ENCODE peak calls at places on chromosomes 6 and 20, in seven cellular contexts. G is neural progenitor cell, W is keratinocyte, S is fibroblast of lung, B is HCT116, Y is GM23338, I is mammary epithelial cell. F is an unnamed sample.
A peak's percentile ranks its signal among the peaks of the same experiment; 100 is the strongest.

GRCh38 chr6:163354779-163355431 is 59.6 kb upstream of the QKI start:
- DNase-seq in G (no peak), Y (no peak), W (no peak), B (no peak), I (no peak), S (peak; percentile 72), F (no peak)

GRCh38 chr6:21666788-21667681 is 73.5 kb downstream of the SOX4 start:
- DNase-seq in B (no peak), W (no peak), I (no peak), G (peak; percentile 87), Y (peak; percentile 83), S (peak; percentile 50), F (no peak)

GRCh38 chr20:14525439-14525838 is 188.0 kb upstream of the FLRT3 start:
- DNase-seq in S (no peak), G (no peak), B (no peak), W (no peak), Y (no peak), I (no peak), F (no peak)

GRCh38 chr20:34829191-34829590 is 3.7 kb upstream of the NCOA6 start:
- DNase-seq in B (no peak), Y (peak; percentile 60), I (no peak), S (no peak), W (no peak), G (no peak), F (no peak)

GRCh38 chr6:134826889-134827737 is 122.8 kb downstream of the ALDH8A1 start:
- DNase-seq in W (peak; percentile 89), I (peak; percentile 95), G (no peak), B (no peak), S (peak; percentile 100), Y (no peak), F (no peak)

GRCh38 chr20:18625907-18626655 is 38.2 kb downstream of the DTD1 start:
- DNase-seq in B (no peak), I (no peak), W (no peak), S (no peak), Y (no peak), G (no peak), F (peak; percentile 37)

GRCh38 chr6:166678426-166678825 is 51.4 kb upstream of the RPS6KA2 start:
- DNase-seq in Y (no peak), I (no peak), B (peak; percentile 54), S (peak; percentile 82), G (no peak), W (no peak), F (no peak)

GRCh38 chr6:15389759-15390723 is 144.2 kb downstream of the JARID2 start:
- DNase-seq in G (peak; percentile 87), S (peak; percentile 41), I (no peak), W (no peak), B (peak; percentile 7), Y (peak; percentile 80), F (peak; percentile 82)

GRCh38 chr6:42338573-42339218 is 113.0 kb downstream of the TRERF1 start:
- DNase-seq in W (peak; percentile 85), B (peak; percentile 83), I (peak; percentile 96), S (peak; percentile 99), G (no peak), Y (no peak), F (no peak)

GRCh38 chr6:155887431-155887830 is 431.8 kb upstream of the NOX3 start:
- DNase-seq in G (no peak), I (no peak), W (no peak), Y (peak; percentile 51), B (no peak), S (no peak), F (peak; percentile 16)

GRCh38 chr6:118764766-118765165 is 113.4 kb upstream of the CEP85L start:
- DNase-seq in W (no peak), Y (no peak), S (no peak), I (no peak), G (no peak), B (no peak), F (no peak)

GRCh38 chr6:14023855-14024254 is 93.7 kb upstream of the CD83 start:
- DNase-seq in B (no peak), Y (peak; percentile 20), I (no peak), G (no peak), W (no peak), S (no peak), F (no peak)

GRCh38 chr6:72037006-72037405 is 150.7 kb downstream of the RIMS1 start:
- DNase-seq in G (no peak), I (no peak), Y (no peak), B (no peak), W (no peak), S (no peak), F (no peak)

GRCh38 chr6:37665309-37665708 is 32.4 kb downstream of the MDGA1 start:
- DNase-seq in W (no peak), Y (no peak), I (no peak), G (no peak), B (no peak), S (no peak), F (no peak)

GRCh38 chr6:41937472-41937871 is 4.1 kb downstream of the CCND3 start:
- DNase-seq in Y (no peak), B (no peak), G (no peak), W (no peak), S (no peak), I (no peak), F (no peak)

GRCh38 chr6:38168699-38169098 is 349.2 kb downstream of the ZFAND3 start:
- DNase-seq in G (no peak), W (no peak), S (no peak), Y (no peak), B (no peak), I (no peak), F (no peak)

GRCh38 chr6:137904822-137905617 is 38.0 kb downstream of the TNFAIP3 start:
- DNase-seq in G (no peak), I (no peak), B (no peak), Y (no peak), W (no peak), S (peak; percentile 51), F (no peak)

GRCh38 chr20:21513181-21513663 is 642 bp downstream of the NKX2-2 start:
- DNase-seq in S (no peak), I (no peak), W (no peak), Y (peak; percentile 47), G (peak; percentile 58), B (no peak), F (peak; percentile 60)

GRCh38 chr6:30870546-30870945 is 13.8 kb upstream of the DDR1 start:
- DNase-seq in G (no peak), Y (no peak), I (no peak), W (no peak), S (no peak), B (no peak), F (no peak)

GRCh38 chr20:41169791-41170351 is 32.5 kb downstream of the PLCG1 start:
- DNase-seq in Y (no peak), B (no peak), W (peak; percentile 92), I (peak; percentile 91), S (peak; percentile 77), G (no peak), F (no peak)

GRCh38 chr6:63317641-63318040 is 2.1 kb downstream of the LGSN start:
- DNase-seq in B (no peak), Y (no peak), W (no peak), S (no peak), I (no peak), G (no peak), F (no peak)

GRCh38 chr6:23176883-23177282 is 607.5 kb downstream of the HDGFL1 start:
- DNase-seq in Y (peak; percentile 16), B (no peak), G (no peak), S (no peak), I (no peak), W (no peak), F (peak; percentile 36)

GRCh38 chr20:35561268-35561667 is 19.4 kb downstream of the ERGIC3 start:
- DNase-seq in W (no peak), G (peak; percentile 77), B (no peak), S (peak; percentile 51), Y (peak; percentile 78), I (no peak), F (peak; percentile 55)

GRCh38 chr6:36089048-36089447 is 41.3 kb upstream of the MAPK13 start:
- DNase-seq in S (no peak), I (no peak), G (no peak), Y (no peak), W (no peak), B (no peak), F (no peak)

GRCh38 chr6:69985180-69985579 is 118.8 kb downstream of the COL19A1 start:
- DNase-seq in I (peak; percentile 7), Y (no peak), W (no peak), G (no peak), S (no peak), B (no peak), F (no peak)

GRCh38 chr20:50347568-50347981 is 156.9 kb downstream of the CEBPB start:
- DNase-seq in G (no peak), S (no peak), I (no peak), B (no peak), Y (no peak), W (no peak), F (no peak)
- TF ChIP-seq CTCF in G (no peak), S (no peak), I (no peak), B (no peak), Y (no peak), W (no peak), F (no peak)

DNA sequence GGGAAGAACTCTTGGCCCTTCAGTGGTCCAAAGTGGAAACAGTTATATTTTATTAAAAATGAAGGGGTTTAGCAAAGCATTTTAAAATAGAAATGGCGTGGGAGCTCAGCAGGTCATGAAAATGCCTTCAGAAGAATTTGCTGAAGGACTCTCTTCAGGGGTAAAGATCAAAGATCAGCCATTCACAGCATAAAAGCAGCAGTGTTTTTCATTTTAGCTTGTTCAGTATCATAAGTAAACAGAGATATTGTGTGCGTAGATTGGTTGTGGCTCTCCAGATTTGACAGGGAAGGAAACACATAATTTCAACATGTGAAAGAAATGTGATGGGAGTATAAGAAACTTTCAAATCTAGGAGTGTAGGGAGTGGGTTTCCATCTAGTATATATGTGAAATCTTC is 519.2 kb upstream of the MAP3K7 start:
- DNase-seq in Y (no peak), G (no peak), B (no peak), I (no peak), W (no peak), S (no peak), F (no peak)
- H3K36me3 ChIP-seq in Y (no peaks in the 10 kb centered on the region), G (no peaks in the 10 kb centered on the region), B (no peaks in the 10 kb centered on the region), I (no peaks in the 10 kb centered on the region), W (no peaks in the 10 kb centered on the region), S (no peaks in the 10 kb centered on the region), F (no peaks in the 10 kb centered on the region)

GRCh38 chr20:24668791-24669190 is 199.4 kb downstream of the SYNDIG1 start:
- DNase-seq in G (no peak), I (no peak), Y (no peak), B (no peak), W (no peak), S (no peak), F (no peak)

GRCh38 chr20:24670981-24671380 is 201.6 kb downstream of the SYNDIG1 start:
- DNase-seq in G (no peak), I (no peak), S (no peak), W (no peak), Y (no peak), B (no peak), F (no peak)

GRCh38 chr20:24669701-24670100 is 200.3 kb downstream of the SYNDIG1 start:
- DNase-seq in Y (no peak), B (no peak), I (no peak), S (no peak), G (no peak), W (no peak), F (no peak)

GRCh38 chr20:24672181-24672880 is 202.9 kb downstream of the SYNDIG1 start:
- DNase-seq in B (no peak), W (no peak), Y (no peak), G (no peak), S (peak; percentile 88), I (no peak), F (no peak)

GRCh38 chr20:24670341-24670821 is 201.0 kb downstream of the SYNDIG1 start:
- DNase-seq in B (no peak), W (no peak), I (no peak), S (no peak), Y (no peak), G (no peak), F (no peak)
- TF ChIP-seq EZH2 in B (no peak), W (no peak), I (no peak), S (no peak), Y (no peak), G (no peak), F (no peak)

GRCh38 chr6:29737707-29738630 is 14.7 kb downstream of the HLA-F start:
- DNase-seq in W (peak; percentile 58), B (peak; percentile 59), S (peak; percentile 43), G (peak; percentile 82), I (peak; percentile 74), Y (peak; percentile 94), F (peak; percentile 50)
- TF ChIP-seq CTCF in W (peak; percentile 93), B (peak; percentile 80), S (peak; percentile 68), G (peak; percentile 81), I (peak; percentile 88), Y (peak; percentile 99), F (peak; percentile 69)

F was measured in A673.